ENCODE peak calls at places on chromosomes 1 and 21, in ten cellular contexts. B, R, I, F, O, T, Y, L, E and Z are unnamed samples. For H3K4me1, the result is how much of the 10 kb centered on the place peaks cover.

GRCh38 chr1:24277420-24278169 is 41.6 kb upstream of the GRHL3 start:
- DNase-seq in I (no peak), R (no peak), E (no peak), L (peak), Y (no peak), O (no peak), T (no peak), B (no peak), F (no peak), Z (no peak)

GRCh38 chr1:230087034-230087721 is 20.1 kb downstream of the GALNT2 start:
- DNase-seq in O (no peak), R (no peak), T (no peak), B (peak), Y (no peak), E (no peak), F (no peak), I (no peak), L (no peak), Z (no peak)

GRCh38 chr1:208227366-208227765 is 16.8 kb downstream of the PLXNA2 start:
- DNase-seq in T (no peak), R (no peak), L (no peak), Y (no peak), F (no peak), E (no peak), B (peak), O (no peak), I (no peak), Z (peak)

GRCh38 chr1:46223472-46223943 is 20.4 kb downstream of the LURAP1 start:
- DNase-seq in R (peak), B (peak), I (peak), O (peak), L (peak), T (peak), Y (peak), F (peak), E (peak), Z (peak)

GRCh38 chr1:200090252-200091159 is 63.0 kb downstream of the NR5A2 start:
- DNase-seq in I (no peak), Y (peak), R (no peak), L (no peak), O (no peak), B (no peak), T (peak), E (no peak), F (no peak), Z (no peak)

GRCh38 chr1:55447488-55447887 is 232.3 kb upstream of the USP24 start:
- DNase-seq in E (no peak), O (no peak), F (no peak), L (no peak), R (no peak), T (no peak), B (no peak), Y (no peak), I (no peak), Z (no peak)

GRCh38 chr1:201295861-201296260 is 12.6 kb downstream of the PKP1 start:
- DNase-seq in F (peak), O (no peak), I (no peak), B (no peak), L (no peak), T (no peak), E (no peak), Y (no peak), R (no peak), Z (no peak)

GRCh38 chr1:2110738-2111673 is 60.8 kb downstream of the PRKCZ start:
- DNase-seq in Y (no peak), E (no peak), L (no peak), T (no peak), F (no peak), R (no peak), B (no peak), I (no peak), O (no peak), Z (no peak)

GRCh38 chr1:159008744-159009188 is 941 bp upstream of the IFI16 start:
- DNase-seq in O (no peak), E (no peak), R (no peak), L (no peak), B (no peak), Y (peak), T (no peak), I (no peak), F (peak), Z (no peak)

GRCh38 chr1:242544071-242544470 is 19.6 kb upstream of the PLD5 start:
- DNase-seq in Y (no peak), I (no peak), T (no peak), L (no peak), E (no peak), R (no peak), F (no peak), O (no peak), B (no peak), Z (no peak)

GRCh38 chr1:3127738-3128137 is 58.7 kb downstream of the PRDM16 start:
- DNase-seq in Y (no peak), B (no peak), O (no peak), F (no peak), E (no peak), I (no peak), T (no peak), R (no peak), L (no peak), Z (no peak)

GRCh38 chr1:25194576-25195020 is 37.7 kb downstream of the SYF2 start:
- DNase-seq in Y (no peak), E (no peak), L (no peak), T (no peak), R (no peak), O (peak), B (no peak), I (no peak), F (peak), Z (no peak)

GRCh38 chr1:165355977-165356811 is at the start of gene LMX1A:
- DNase-seq in O (no peak), Y (no peak), B (peak), L (no peak), F (no peak), R (no peak), T (peak), I (no peak), E (no peak), Z (no peak)

GRCh38 chr1:34879230-34879629 is 19.7 kb upstream of the SMIM12 start:
- DNase-seq in B (no peak), L (no peak), T (peak), O (no peak), R (no peak), Y (no peak), I (no peak), E (no peak), F (no peak), Z (no peak)

GRCh38 chr1:229857585-229857984 is 209.5 kb upstream of the GALNT2 start:
- DNase-seq in I (no peak), E (no peak), L (no peak), B (no peak), F (no peak), Y (no peak), T (no peak), O (no peak), R (no peak), Z (no peak)

GRCh38 chr1:93750946-93751345 is 69.3 kb upstream of the BCAR3 start:
- DNase-seq in F (no peak), R (no peak), I (no peak), B (no peak), T (peak), E (no peak), Y (peak), O (no peak), L (no peak), Z (no peak)

GRCh38 chr1:180841460-180841859 is 71.2 kb upstream of the KIAA1614 start:
- DNase-seq in B (no peak), F (no peak), I (no peak), T (no peak), L (no peak), R (no peak), Y (no peak), O (no peak), E (no peak), Z (no peak)

GRCh38 chr1:222466150-222466865 is 81.6 kb downstream of the HHIPL2 start:
- DNase-seq in I (no peak), F (peak), B (peak), R (no peak), L (no peak), E (no peak), O (no peak), T (no peak), Y (no peak), Z (no peak)

GRCh38 chr1:213244664-213245091 is 193.6 kb downstream of the RPS6KC1 start:
- DNase-seq in Y (peak), O (no peak), I (peak), E (no peak), B (no peak), T (peak), F (peak), R (peak), L (no peak), Z (no peak)

GRCh38 chr1:226064816-226065248 is 2.3 kb downstream of the H3-3A start:
- DNase-seq in F (peak), L (no peak), R (peak), I (peak), O (no peak), Y (peak), B (peak), E (peak), T (peak), Z (peak)

GRCh38 chr1:107817909-107818308 is 147.1 kb downstream of the VAV3 start:
- DNase-seq in F (no peak), B (no peak), T (no peak), L (no peak), E (no peak), O (no peak), Y (no peak), I (peak), R (no peak), Z (no peak)

DNA sequence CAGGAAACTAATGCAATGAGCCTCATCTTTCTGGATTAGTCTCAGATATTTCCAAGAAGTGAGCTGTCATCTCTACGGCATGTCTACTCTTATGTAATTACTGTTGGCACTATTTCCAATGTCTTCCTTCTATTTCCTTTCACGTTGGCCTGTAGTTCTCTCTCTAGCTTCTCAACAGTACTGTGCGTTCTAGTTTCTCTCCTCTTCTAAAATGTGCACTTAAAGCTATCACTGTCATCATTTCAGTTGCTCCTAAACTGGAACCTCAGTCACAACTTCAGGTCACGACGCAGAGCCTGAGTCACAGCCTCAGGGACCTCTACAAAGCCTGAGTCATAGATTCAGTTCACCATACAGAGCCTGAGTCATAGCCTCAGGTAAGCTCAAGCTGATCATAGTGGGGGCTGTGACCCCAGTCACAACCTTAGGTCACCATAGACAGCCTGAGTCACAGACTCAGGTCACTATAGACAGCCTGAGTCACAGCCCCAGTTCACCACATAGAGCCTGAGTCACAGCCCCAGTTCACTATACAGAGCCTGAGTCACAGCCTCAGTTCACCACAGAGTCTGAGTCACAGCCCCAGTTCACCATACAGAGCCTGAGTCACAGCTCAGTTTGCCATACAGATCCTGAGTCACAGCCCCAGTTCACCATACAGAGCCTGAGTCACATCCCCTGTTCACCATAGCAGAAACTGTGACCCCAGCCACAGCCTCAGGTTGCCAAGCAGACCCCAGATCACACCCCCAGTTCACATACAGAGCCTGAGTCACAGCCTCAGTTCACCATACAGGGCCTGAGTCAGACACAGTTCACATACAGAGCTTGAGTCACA is 13.0 kb downstream of the WNT9A start:
- DNase-seq in Y (no peak), L (peak), F (peak), O (no peak), T (peak), R (no peak), E (no peak), I (no peak), B (no peak), Z (peak)
- H3K4me1 ChIP-seq in Y (under half), L (under half), F (under half), O (under half), T (under half), R (under half), E (under half), I (under half), B (under half), Z (under half)

GRCh38 chr1:109389638-109390341 is 7.9 kb downstream of the SORT1 start:
- DNase-seq in I (no peak), E (no peak), Y (no peak), L (no peak), O (no peak), R (no peak), B (no peak), T (no peak), F (no peak), Z (no peak)
- H3K4me1 ChIP-seq in I (half or more), E (half or more), Y (half or more), L (under half), O (under half), R (half or more), B (half or more), T (under half), F (under half), Z (under half)

GRCh38 chr1:52856026-52856425 is 13.5 kb downstream of the ZYG11A start:
- DNase-seq in E (no peak), T (peak), Y (no peak), I (no peak), F (no peak), O (no peak), R (no peak), B (no peak), L (no peak), Z (no peak)
- H3K4me1 ChIP-seq in E (under half), T (under half), Y (under half), I (under half), F (under half), O (under half), R (under half), B (under half), L (under half), Z (under half)

GRCh38 chr21:41758550-41758949 is 8.3 kb downstream of the RIPK4 start:
- DNase-seq in I (no peak), B (no peak), R (no peak), E (peak), L (no peak), O (peak), F (no peak), T (no peak), Y (no peak), Z (no peak)
- H3K4me1 ChIP-seq in I (under half), B (half or more), R (under half), E (under half), L (under half), O (under half), F (under half), T (under half), Y (under half), Z (under half)

GRCh38 chr1:150972417-150972940 is 2.2 kb downstream of the CERS2 start:
- DNase-seq in I (no peak), F (peak), E (peak), Y (no peak), L (no peak), B (peak), R (no peak), O (no peak), T (no peak), Z (no peak)
- H3K4me1 ChIP-seq in I (half or more), F (under half), E (under half), Y (under half), L (under half), B (half or more), R (under half), O (under half), T (under half), Z (under half)

DNA sequence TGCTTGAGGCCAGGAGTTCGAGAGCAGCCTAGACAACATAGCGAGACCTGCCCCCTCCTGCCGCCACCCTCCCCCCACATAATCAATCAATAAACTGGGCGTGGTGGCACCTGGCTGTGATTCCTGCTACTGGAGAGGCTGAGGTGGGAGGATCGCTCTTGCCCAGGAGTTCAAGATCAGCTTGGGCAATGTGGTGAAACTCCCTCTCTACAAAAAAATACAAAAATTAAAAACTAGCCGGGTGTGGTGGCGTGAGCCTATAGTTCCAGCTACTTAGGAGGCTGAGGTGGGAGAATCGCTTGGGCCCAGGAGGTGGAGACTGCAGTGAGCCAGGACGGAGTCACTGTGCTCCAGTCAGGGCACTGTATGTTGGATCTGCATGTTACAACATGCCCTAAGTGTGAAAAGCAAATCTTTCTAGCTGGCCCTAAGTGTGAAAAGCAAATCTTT is 7.0 kb upstream of the MDM4 start:
- DNase-seq in B (no peak), I (no peak), F (peak), E (no peak), R (no peak), T (no peak), L (no peak), O (no peak), Y (no peak), Z (no peak)
- H3K4me1 ChIP-seq in B (under half), I (half or more), F (under half), E (under half), R (under half), T (under half), L (under half), O (under half), Y (half or more), Z (under half)

DNA sequence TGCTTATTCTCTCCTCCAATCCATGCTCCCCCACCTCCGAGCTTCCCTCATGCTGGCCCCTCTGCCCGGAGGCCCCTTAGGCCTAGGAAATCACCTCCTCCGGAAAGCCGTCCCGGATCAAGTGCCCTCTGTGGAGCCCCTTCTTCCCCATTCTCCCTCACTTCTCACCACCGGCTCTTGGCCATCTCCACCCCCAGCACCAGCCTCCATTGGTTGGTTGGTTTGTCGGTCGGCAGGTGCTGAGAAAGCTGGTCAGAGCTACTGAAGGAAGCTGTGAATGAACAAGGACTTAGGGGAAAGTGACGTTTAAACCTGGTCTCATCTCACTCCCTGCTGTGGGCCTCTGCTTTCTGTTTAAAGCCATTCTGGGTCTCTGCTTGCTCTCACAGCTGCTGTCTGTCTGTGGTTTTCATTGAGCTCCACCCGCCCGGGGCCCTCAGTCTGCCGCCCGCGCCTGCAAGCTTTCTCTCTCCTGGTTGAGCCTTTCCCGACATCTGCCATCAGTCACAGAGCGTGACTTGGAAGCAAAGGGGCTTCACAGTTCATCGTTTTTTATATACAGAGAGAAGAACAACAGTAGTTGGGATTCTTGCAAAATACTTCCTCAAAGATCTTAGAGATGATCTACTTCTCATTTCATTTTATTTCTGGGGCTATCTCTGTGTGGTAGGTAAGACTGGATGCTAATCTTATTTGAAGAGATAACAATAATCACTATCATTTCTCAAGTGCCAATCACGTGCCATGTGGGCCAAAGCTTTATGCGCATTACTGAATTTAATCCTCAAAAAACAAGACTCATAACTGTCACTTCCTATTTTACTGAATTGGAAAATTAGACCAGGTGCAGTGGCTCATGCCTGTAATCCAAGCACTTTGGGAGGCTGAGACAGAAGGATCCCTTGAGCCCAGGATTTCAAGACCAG is 122.0 kb downstream of the KCNN3 start:
- DNase-seq in L (peak), E (no peak), B (no peak), O (no peak), Y (no peak), R (peak), F (peak), T (no peak), I (no peak), Z (peak)
- H3K4me1 ChIP-seq in L (under half), E (under half), B (under half), O (under half), Y (under half), R (under half), F (under half), T (under half), I (under half), Z (under half)

GRCh38 chr1:22752339-22752738 is 41.7 kb downstream of the EPHB2 start:
- DNase-seq in B (no peak), L (no peak), F (no peak), Y (no peak), E (no peak), T (no peak), O (no peak), R (no peak), I (no peak), Z (no peak)
- H3K4me1 ChIP-seq in B (under half), L (under half), F (under half), Y (under half), E (under half), T (under half), O (under half), R (under half), I (under half), Z (under half)

GRCh38 chr1:167441222-167441621 is 77.1 kb downstream of the CD247 start:
- DNase-seq in T (no peak), I (no peak), R (no peak), F (no peak), L (no peak), E (no peak), O (no peak), B (no peak), Y (no peak), Z (no peak)
- H3K4me1 ChIP-seq in T (under half), I (under half), R (under half), F (under half), L (under half), E (under half), O (under half), B (under half), Y (under half), Z (under half)